ENCODE peak calls at places on chromosomes 5 and 9, in ten cellular contexts. G is heart right ventricle; A is SHP77 treated with DMSO at 0.1 percent for 48 hours; Y is HepG2; N is KBM-7; Q is HTR-8/SVneo; V is activated T-helper 2 cell treated with anti-CD3 and anti-CD28 coated beads, Interferon-gamma antibody, Interleukin-2, Interleukin-4, amounts not matched to agents 10 μg/mL and 5 μg/mL and 100 μg/mL, durations not matched to agents 14 hours and 24 hours and 36 hours; T is GM19239; J is HEK293T; R is T-helper 1 cell. O is an unnamed sample.

GRCh38 chr5:3590253-3590966 is 5.2 kb upstream of the IRX1 start:
- DNase-seq in R (no peak), J (no peak), T (no peak), V (no peak), G (no peak), A (no peak), Q (no peak), Y (no peak), N (no peak), O (no peak)

GRCh38 chr9:126030716-126031115 is 283.5 kb downstream of the PBX3 start:
- DNase-seq in R (no peak), Y (no peak), T (no peak), J (no peak), V (no peak), Q (no peak), G (no peak), N (no peak), A (no peak), O (no peak)

GRCh38 chr9:81720450-81721086 is 31.2 kb upstream of the TLE1 start:
- DNase-seq in Q (no peak), T (no peak), V (no peak), J (no peak), N (no peak), R (no peak), A (no peak), G (no peak), Y (no peak), O (no peak)

GRCh38 chr9:17437813-17438212 is 141.1 kb upstream of the SH3GL2 start:
- DNase-seq in J (no peak), R (no peak), T (no peak), V (no peak), G (no peak), Y (no peak), N (no peak), A (no peak), Q (no peak), O (no peak)

GRCh38 chr9:33227013-33227398 is 13.0 kb upstream of the SPINK4 start:
- DNase-seq in T (no peak), V (no peak), R (no peak), Y (no peak), Q (no peak), N (peak), A (no peak), G (peak), J (no peak), O (no peak)

GRCh38 chr5:143030349-143030748 is 260.2 kb downstream of the ARHGAP26 start:
- DNase-seq in G (no peak), A (no peak), T (no peak), Y (no peak), R (no peak), Q (no peak), V (no peak), J (no peak), N (peak), O (no peak)

GRCh38 chr5:91219141-91219802 is 163.8 kb downstream of the ARRDC3 start:
- DNase-seq in R (no peak), Y (no peak), V (no peak), G (no peak), Q (no peak), A (no peak), N (peak), J (no peak), T (no peak), O (no peak)

GRCh38 chr9:3824589-3824988 is 298.8 kb upstream of the RFX3 start:
- DNase-seq in Y (no peak), V (no peak), Q (no peak), T (no peak), A (no peak), N (no peak), G (no peak), J (no peak), R (no peak), O (no peak)

GRCh38 chr9:120043448-120043847 is 536.5 kb downstream of the CDK5RAP2 start:
- DNase-seq in R (no peak), J (no peak), V (no peak), N (no peak), A (peak), G (no peak), Y (no peak), T (no peak), Q (no peak), O (no peak)

GRCh38 chr9:134839441-134840125 is 41.0 kb upstream of the FCN2 start:
- DNase-seq in G (no peak), V (no peak), N (no peak), Q (no peak), A (no peak), R (no peak), T (no peak), Y (no peak), J (no peak), O (no peak)

GRCh38 chr9:83034587-83034986 is 28.4 kb downstream of the RASEF start:
- DNase-seq in N (no peak), T (no peak), Q (no peak), G (no peak), R (no peak), J (no peak), V (no peak), A (no peak), Y (no peak), O (no peak)

GRCh38 chr9:132538071-132538470 is 44.3 kb upstream of the BARHL1 start:
- DNase-seq in Q (no peak), J (no peak), T (no peak), N (no peak), G (no peak), V (no peak), R (no peak), A (no peak), Y (no peak), O (no peak)

GRCh38 chr5:108238461-108238860 is 143.4 kb downstream of the FBXL17 start:
- DNase-seq in R (no peak), N (no peak), Q (no peak), T (no peak), Y (no peak), G (no peak), A (no peak), J (no peak), V (no peak), O (no peak)

GRCh38 chr5:69238760-69239251 is 4.1 kb downstream of the CDK7 start:
- DNase-seq in N (no peak), T (no peak), J (no peak), A (no peak), Q (peak), V (no peak), Y (no peak), G (no peak), R (no peak), O (no peak)

GRCh38 chr9:118594428-118594827 is 774.8 kb downstream of the BRINP1 start:
- DNase-seq in Y (no peak), V (no peak), J (no peak), T (no peak), A (no peak), G (no peak), Q (no peak), R (no peak), N (no peak), O (no peak)

GRCh38 chr9:136533775-136534157 is 12.1 kb downstream of the NOTCH1 start:
- DNase-seq in Q (no peak), N (no peak), R (peak), Y (no peak), A (no peak), J (no peak), T (no peak), V (peak), G (no peak), O (peak)

GRCh38 chr5:32542216-32543059 is 42.9 kb upstream of the SUB1 start:
- DNase-seq in J (no peak), R (no peak), V (peak), G (no peak), A (no peak), Y (no peak), N (peak), T (no peak), Q (no peak), O (peak)

GRCh38 chr9:129145841-129146292 is 32.2 kb downstream of the IER5L start:
- DNase-seq in Q (peak), J (no peak), N (no peak), V (no peak), G (peak), T (no peak), Y (peak), A (no peak), R (no peak), O (no peak)

GRCh38 chr9:121299467-121300282 is 31.7 kb downstream of the GSN start:
- DNase-seq in Q (peak), Y (no peak), R (no peak), A (no peak), T (peak), V (no peak), N (no peak), G (peak), J (peak), O (peak)

GRCh38 chr5:64958757-64959391 is 190.1 kb downstream of the CWC27 start:
- DNase-seq in V (no peak), A (no peak), Q (peak), N (peak), Y (peak), G (no peak), T (no peak), R (no peak), J (no peak), O (no peak)

GRCh38 chr5:172119921-172120688 is 67.9 kb downstream of the STK10 start:
- DNase-seq in G (no peak), N (no peak), Y (no peak), R (no peak), T (no peak), V (no peak), Q (no peak), J (no peak), A (no peak), O (no peak)